ENCODE peak calls at places on chromosomes 16 and 17, in five cellular contexts. One of them, this sample, is unnamed.

GRCh38 chr17:67818110-67819002 is 6.9 kb upstream of the BPTF start:
- DNase-seq in fibroblast of mammary gland: peak
- DNase-seq in heart right ventricle: no peak
- DNase-seq in osteocyte: no peak
- DNase-seq in psoas muscle: no peak
- DNase-seq in this sample: no peak

GRCh38 chr17:59496178-59496577 is 69.2 kb upstream of the DHX40 start:
- DNase-seq in fibroblast of mammary gland: no peak
- DNase-seq in heart right ventricle: no peak
- DNase-seq in osteocyte: peak
- DNase-seq in psoas muscle: no peak
- DNase-seq in this sample: peak

GRCh38 chr17:280216-280615 is 72.4 kb downstream of the RPH3AL start:
- DNase-seq in fibroblast of mammary gland: no peak
- DNase-seq in heart right ventricle: no peak
- DNase-seq in osteocyte: no peak
- DNase-seq in psoas muscle: no peak
- DNase-seq in this sample: peak

GRCh38 chr17:72249441-72249840 is 128.6 kb downstream of the SOX9 start:
- DNase-seq in fibroblast of mammary gland: no peak
- DNase-seq in heart right ventricle: no peak
- DNase-seq in osteocyte: no peak
- DNase-seq in psoas muscle: no peak
- DNase-seq in this sample: no peak

GRCh38 chr17:12648498-12648897 is 17.2 kb upstream of the MYOCD start:
- DNase-seq in fibroblast of mammary gland: no peak
- DNase-seq in heart right ventricle: no peak
- DNase-seq in osteocyte: no peak
- DNase-seq in psoas muscle: no peak
- DNase-seq in this sample: no peak

GRCh38 chr17:42518046-42518754 is 17.8 kb upstream of the NAGLU start:
- DNase-seq in fibroblast of mammary gland: peak
- DNase-seq in heart right ventricle: peak
- DNase-seq in osteocyte: no peak
- DNase-seq in psoas muscle: peak
- DNase-seq in this sample: no peak

GRCh38 chr17:4499431-4500187 is 928 bp downstream of the SPNS2 start:
- DNase-seq in fibroblast of mammary gland: no peak
- DNase-seq in heart right ventricle: peak
- DNase-seq in osteocyte: no peak
- DNase-seq in psoas muscle: no peak
- DNase-seq in this sample: no peak

GRCh38 chr16:12187939-12188673 is 211.6 kb downstream of the SNX29 start:
- DNase-seq in fibroblast of mammary gland: peak
- DNase-seq in heart right ventricle: no peak
- DNase-seq in osteocyte: no peak
- DNase-seq in psoas muscle: no peak
- DNase-seq in this sample: no peak

GRCh38 chr16:19767497-19767896 is 49.4 kb downstream of the IQCK start:
- DNase-seq in fibroblast of mammary gland: no peak
- DNase-seq in heart right ventricle: no peak
- DNase-seq in osteocyte: peak
- DNase-seq in psoas muscle: no peak
- DNase-seq in this sample: no peak

GRCh38 chr16:25886598-25886997 is 194.8 kb downstream of the HS3ST4 start:
- DNase-seq in fibroblast of mammary gland: no peak
- DNase-seq in heart right ventricle: no peak
- DNase-seq in osteocyte: no peak
- DNase-seq in psoas muscle: no peak
- DNase-seq in this sample: no peak

GRCh38 chr16:4675864-4676786 is 17.2 kb upstream of the NUDT16L1 start:
- DNase-seq in fibroblast of mammary gland: no peak
- DNase-seq in heart right ventricle: no peak
- DNase-seq in osteocyte: no peak
- DNase-seq in psoas muscle: no peak
- DNase-seq in this sample: no peak

GRCh38 chr17:10316986-10317834 is 55.6 kb downstream of the MYH13 start:
- DNase-seq in fibroblast of mammary gland: peak
- DNase-seq in heart right ventricle: peak
- DNase-seq in osteocyte: no peak
- DNase-seq in psoas muscle: peak
- DNase-seq in this sample: no peak

GRCh38 chr16:25012525-25012991 is 2.6 kb downstream of the ARHGAP17 start:
- DNase-seq in fibroblast of mammary gland: peak
- DNase-seq in heart right ventricle: no peak
- DNase-seq in osteocyte: no peak
- DNase-seq in psoas muscle: no peak
- DNase-seq in this sample: no peak

GRCh38 chr17:81385320-81386111 is 9.7 kb upstream of the BAHCC1 start:
- DNase-seq in fibroblast of mammary gland: no peak
- DNase-seq in heart right ventricle: no peak
- DNase-seq in osteocyte: no peak
- DNase-seq in psoas muscle: no peak
- DNase-seq in this sample: no peak

GRCh38 chr16:57802635-57803412 is 533 bp upstream of the KIFC3 start:
- DNase-seq in fibroblast of mammary gland: peak
- DNase-seq in heart right ventricle: no peak
- DNase-seq in osteocyte: no peak
- DNase-seq in psoas muscle: no peak
- DNase-seq in this sample: no peak